ENCODE peak calls at places on chromosomes 12 and 14, in ten cellular contexts. O is AG09309, N is mucosa of descending colon, U is GOT3, H is mesothelial cell of epicardium, I is HT-29, K is GM10248, C is stomach, Y is left ventricle myocardium superior, R is NCI-H345. S is an unnamed sample.
A peak's percentile ranks its signal among the peaks of the same experiment; 100 is the strongest.

GRCh38 chr12:3996322-3996721 is 123.1 kb upstream of the PARP11 start:
- DNase-seq in O (no peak), N (no peak), U (no peak), H (no peak), I (no peak), K (no peak), C (no peak), Y (no peak), R (no peak), S (no peak)

GRCh38 chr14:37819155-37820015 is 224.0 kb downstream of the TTC6 start:
- DNase-seq in O (peak; percentile 27), N (no peak), U (no peak), H (no peak), I (peak; percentile 7), K (no peak), C (no peak), Y (no peak), R (no peak), S (no peak)

GRCh38 chr14:73245401-73246325 is 8.4 kb downstream of the PAPLN start:
- DNase-seq in O (no peak), N (peak; percentile 57), U (no peak), H (no peak), I (no peak), K (peak; percentile 76), C (peak; percentile 62), Y (peak; percentile 79), R (no peak), S (peak; percentile 81)

GRCh38 chr12:112987561-112987960 is 9.2 kb downstream of the OAS2 start:
- DNase-seq in O (no peak), N (no peak), U (no peak), H (no peak), I (no peak), K (no peak), C (no peak), Y (no peak), R (no peak), S (no peak)

GRCh38 chr14:68621400-68622365 is 171.2 kb downstream of the ZFP36L1 start:
- DNase-seq in O (no peak), N (no peak), U (no peak), H (no peak), I (no peak), K (no peak), C (no peak), Y (peak; percentile 69), R (no peak), S (no peak)

GRCh38 chr14:36518031-36518585 is 1.9 kb downstream of the NKX2-1 start:
- DNase-seq in O (no peak), N (no peak), U (no peak), H (no peak), I (no peak), K (peak; percentile 10), C (no peak), Y (no peak), R (peak; percentile 36), S (peak; percentile 28)

GRCh38 chr12:125387206-125387605 is 322.0 kb downstream of the AACS start:
- DNase-seq in O (no peak), N (no peak), U (no peak), H (no peak), I (peak; percentile 28), K (no peak), C (no peak), Y (no peak), R (no peak), S (no peak)

GRCh38 chr14:92513204-92513965 is at the start of gene RIN3:
- DNase-seq in O (no peak), N (peak; percentile 70), U (no peak), H (peak; percentile 50), I (no peak), K (peak; percentile 74), C (no peak), Y (peak; percentile 77), R (no peak), S (peak; percentile 85)

GRCh38 chr14:93522221-93522620 is 91.5 kb downstream of the UNC79 start:
- DNase-seq in O (no peak), N (no peak), U (no peak), H (no peak), I (no peak), K (no peak), C (no peak), Y (no peak), R (no peak), S (no peak)

GRCh38 chr14:69093551-69094421 is 59.1 kb downstream of the DCAF5 start:
- DNase-seq in O (no peak), N (no peak), U (no peak), H (no peak), I (no peak), K (no peak), C (peak; percentile 42), Y (no peak), R (peak; percentile 10), S (no peak)

GRCh38 chr12:65263777-65264176 is 14.7 kb upstream of the MSRB3 start:
- DNase-seq in O (no peak), N (no peak), U (no peak), H (no peak), I (no peak), K (no peak), C (no peak), Y (no peak), R (no peak), S (no peak)

GRCh38 chr12:32548691-32549412 is 130.2 kb upstream of the DNM1L start:
- DNase-seq in O (peak; percentile 67), N (no peak), U (no peak), H (no peak), I (no peak), K (no peak), C (peak; percentile 60), Y (no peak), R (no peak), S (no peak)

GRCh38 chr12:123973552-123974341 is 732 bp downstream of the ZNF664 start:
- DNase-seq in O (no peak), N (peak; percentile 70), U (no peak), H (peak; percentile 36), I (peak; percentile 58), K (peak; percentile 36), C (peak; percentile 52), Y (peak; percentile 75), R (peak; percentile 44), S (no peak)

GRCh38 chr12:78248321-78248720 is 417.6 kb downstream of the NAV3 start:
- DNase-seq in O (no peak), N (no peak), U (no peak), H (no peak), I (no peak), K (no peak), C (no peak), Y (no peak), R (no peak), S (no peak)

GRCh38 chr12:13220848-13221247 is 24.3 kb downstream of the EMP1 start:
- DNase-seq in O (no peak), N (no peak), U (no peak), H (no peak), I (no peak), K (no peak), C (no peak), Y (no peak), R (no peak), S (no peak)

GRCh38 chr12:66196806-66197205 is 7.8 kb downstream of the IRAK3 start:
- DNase-seq in O (no peak), N (no peak), U (no peak), H (no peak), I (no peak), K (peak; percentile 54), C (no peak), Y (no peak), R (no peak), S (peak; percentile 54)

GRCh38 chr14:89621009-89621421 is 204.0 kb upstream of the FOXN3 start:
- DNase-seq in O (no peak), N (no peak), U (no peak), H (no peak), I (no peak), K (no peak), C (no peak), Y (no peak), R (no peak), S (no peak)

GRCh38 chr14:69931960-69932359 is 52.7 kb downstream of the SMOC1 start:
- DNase-seq in O (no peak), N (no peak), U (no peak), H (no peak), I (no peak), K (no peak), C (no peak), Y (no peak), R (no peak), S (no peak)

GRCh38 chr12:123686636-123687190 is 15.8 kb downstream of the TCTN2 start:
- DNase-seq in O (no peak), N (no peak), U (no peak), H (no peak), I (no peak), K (no peak), C (no peak), Y (no peak), R (no peak), S (no peak)

GRCh38 chr14:28765907-28766504 is 581 bp upstream of the FOXG1 start:
- DNase-seq in O (no peak), N (no peak), U (no peak), H (no peak), I (no peak), K (no peak), C (no peak), Y (no peak), R (peak; percentile 69), S (no peak)

GRCh38 chr14:60642790-60643397 is 6.4 kb downstream of the SIX1 start:
- DNase-seq in O (no peak), N (no peak), U (no peak), H (no peak), I (no peak), K (no peak), C (no peak), Y (no peak), R (no peak), S (no peak)

GRCh38 chr12:121443911-121444841 is 44.3 kb downstream of the RNF34 start:
- DNase-seq in O (no peak), N (peak; percentile 67), U (no peak), H (no peak), I (no peak), K (no peak), C (no peak), Y (no peak), R (no peak), S (no peak)

GRCh38 chr12:85951823-85952222 is 77.7 kb downstream of the NTS start:
- DNase-seq in O (no peak), N (no peak), U (no peak), H (no peak), I (peak; percentile 67), K (no peak), C (no peak), Y (no peak), R (peak; percentile 29), S (peak; percentile 2)

GRCh38 chr12:124567035-124567672 is at the start of gene NCOR2:
- DNase-seq in O (no peak), N (peak; percentile 69), U (no peak), H (no peak), I (no peak), K (peak; percentile 71), C (no peak), Y (peak; percentile 61), R (peak; percentile 37), S (peak; percentile 79)

GRCh38 chr12:70648831-70649230 is 11.6 kb upstream of the PTPRB start:
- DNase-seq in O (peak; percentile 56), N (no peak), U (no peak), H (no peak), I (no peak), K (no peak), C (no peak), Y (no peak), R (no peak), S (no peak)

GRCh38 chr12:126554599-126554998 is 1489.4 kb downstream of the AACS start:
- DNase-seq in O (no peak), N (no peak), U (no peak), H (no peak), I (no peak), K (no peak), C (no peak), Y (no peak), R (peak; percentile 15), S (no peak)

GRCh38 chr14:63480599-63480998 is 62.6 kb downstream of the PPP2R5E start:
- DNase-seq in O (no peak), N (no peak), U (no peak), H (no peak), I (no peak), K (no peak), C (no peak), Y (no peak), R (no peak), S (no peak)

GRCh38 chr12:65685514-65685913 is 138.8 kb upstream of the HMGA2 start:
- DNase-seq in O (peak; percentile 16), N (no peak), U (no peak), H (no peak), I (peak; percentile 60), K (no peak), C (no peak), Y (no peak), R (no peak), S (peak; percentile 11)